ENCODE peak calls at places on chromosome 1, in eight cellular contexts. One of them, this sample, is unnamed.

GRCh38 chr1:193513032-193513431 is 326.6 kb upstream of the B3GALT2 start:
- DNase-seq in NCI-H1417: no peak
- DNase-seq in colonic mucosa: no peak
- DNase-seq in activated T-helper 1 cell treated with anti-CD3 and anti-CD28 coated beads, Interleukin-12 subunit alpha, Interleukin-12 subunit beta, Interleukin-2, Interleukin-4 antibody, amounts not matched to agents 30 ng/mL and 10 ng/mL and 1 ng/mL, durations not matched to agents 14 hours and 24 hours and 36 hours: no peak
- DNase-seq in uterus: no peak
- DNase-seq in psoas muscle: no peak
- DNase-seq in mucosa of descending colon: no peak
- DNase-seq in amniotic stem cell: no peak
- DNase-seq in this sample: no peak

GRCh38 chr1:110674337-110675059 is at the start of gene KCNA3:
- DNase-seq in NCI-H1417: peak
- DNase-seq in colonic mucosa: peak
- DNase-seq in activated T-helper 1 cell treated with anti-CD3 and anti-CD28 coated beads, Interleukin-12 subunit alpha, Interleukin-12 subunit beta, Interleukin-2, Interleukin-4 antibody, amounts not matched to agents 30 ng/mL and 10 ng/mL and 1 ng/mL, durations not matched to agents 14 hours and 24 hours and 36 hours: peak
- DNase-seq in uterus: peak
- DNase-seq in psoas muscle: peak
- DNase-seq in mucosa of descending colon: peak
- DNase-seq in amniotic stem cell: no peak
- DNase-seq in this sample: peak

GRCh38 chr1:164707868-164708331 is 148.9 kb downstream of the PBX1 start:
- DNase-seq in NCI-H1417: no peak
- DNase-seq in colonic mucosa: no peak
- DNase-seq in activated T-helper 1 cell treated with anti-CD3 and anti-CD28 coated beads, Interleukin-12 subunit alpha, Interleukin-12 subunit beta, Interleukin-2, Interleukin-4 antibody, amounts not matched to agents 30 ng/mL and 10 ng/mL and 1 ng/mL, durations not matched to agents 14 hours and 24 hours and 36 hours: no peak
- DNase-seq in uterus: peak
- DNase-seq in psoas muscle: peak
- DNase-seq in mucosa of descending colon: no peak
- DNase-seq in amniotic stem cell: no peak
- DNase-seq in this sample: no peak

GRCh38 chr1:99264201-99265021 is at the start of gene PLPPR4:
- DNase-seq in NCI-H1417: peak
- DNase-seq in colonic mucosa: peak
- DNase-seq in activated T-helper 1 cell treated with anti-CD3 and anti-CD28 coated beads, Interleukin-12 subunit alpha, Interleukin-12 subunit beta, Interleukin-2, Interleukin-4 antibody, amounts not matched to agents 30 ng/mL and 10 ng/mL and 1 ng/mL, durations not matched to agents 14 hours and 24 hours and 36 hours: no peak
- DNase-seq in uterus: peak
- DNase-seq in psoas muscle: peak
- DNase-seq in mucosa of descending colon: peak
- DNase-seq in amniotic stem cell: peak
- DNase-seq in this sample: no peak

GRCh38 chr1:22418852-22419480 is 32.7 kb upstream of the ZBTB40 start:
- DNase-seq in NCI-H1417: peak
- DNase-seq in colonic mucosa: no peak
- DNase-seq in activated T-helper 1 cell treated with anti-CD3 and anti-CD28 coated beads, Interleukin-12 subunit alpha, Interleukin-12 subunit beta, Interleukin-2, Interleukin-4 antibody, amounts not matched to agents 30 ng/mL and 10 ng/mL and 1 ng/mL, durations not matched to agents 14 hours and 24 hours and 36 hours: no peak
- DNase-seq in uterus: no peak
- DNase-seq in psoas muscle: no peak
- DNase-seq in mucosa of descending colon: no peak
- DNase-seq in amniotic stem cell: no peak
- DNase-seq in this sample: no peak

GRCh38 chr1:37755951-37756350 is 9.0 kb downstream of the EPHA10 start:
- DNase-seq in NCI-H1417: no peak
- DNase-seq in colonic mucosa: no peak
- DNase-seq in activated T-helper 1 cell treated with anti-CD3 and anti-CD28 coated beads, Interleukin-12 subunit alpha, Interleukin-12 subunit beta, Interleukin-2, Interleukin-4 antibody, amounts not matched to agents 30 ng/mL and 10 ng/mL and 1 ng/mL, durations not matched to agents 14 hours and 24 hours and 36 hours: no peak
- DNase-seq in uterus: no peak
- DNase-seq in psoas muscle: no peak
- DNase-seq in mucosa of descending colon: no peak
- DNase-seq in amniotic stem cell: no peak
- DNase-seq in this sample: no peak

GRCh38 chr1:168613689-168614655 is 37.6 kb downstream of the XCL1 start:
- DNase-seq in NCI-H1417: peak
- DNase-seq in colonic mucosa: no peak
- DNase-seq in activated T-helper 1 cell treated with anti-CD3 and anti-CD28 coated beads, Interleukin-12 subunit alpha, Interleukin-12 subunit beta, Interleukin-2, Interleukin-4 antibody, amounts not matched to agents 30 ng/mL and 10 ng/mL and 1 ng/mL, durations not matched to agents 14 hours and 24 hours and 36 hours: no peak
- DNase-seq in uterus: peak
- DNase-seq in psoas muscle: peak
- DNase-seq in mucosa of descending colon: no peak
- DNase-seq in amniotic stem cell: no peak
- DNase-seq in this sample: no peak

GRCh38 chr1:234616644-234617043 is 6.7 kb upstream of the IRF2BP2 start:
- DNase-seq in NCI-H1417: no peak
- DNase-seq in colonic mucosa: no peak
- DNase-seq in activated T-helper 1 cell treated with anti-CD3 and anti-CD28 coated beads, Interleukin-12 subunit alpha, Interleukin-12 subunit beta, Interleukin-2, Interleukin-4 antibody, amounts not matched to agents 30 ng/mL and 10 ng/mL and 1 ng/mL, durations not matched to agents 14 hours and 24 hours and 36 hours: no peak
- DNase-seq in uterus: no peak
- DNase-seq in psoas muscle: no peak
- DNase-seq in mucosa of descending colon: no peak
- DNase-seq in amniotic stem cell: no peak
- DNase-seq in this sample: no peak

GRCh38 chr1:202624781-202625108 is 85.5 kb downstream of the SYT2 start:
- DNase-seq in NCI-H1417: no peak
- DNase-seq in colonic mucosa: no peak
- DNase-seq in activated T-helper 1 cell treated with anti-CD3 and anti-CD28 coated beads, Interleukin-12 subunit alpha, Interleukin-12 subunit beta, Interleukin-2, Interleukin-4 antibody, amounts not matched to agents 30 ng/mL and 10 ng/mL and 1 ng/mL, durations not matched to agents 14 hours and 24 hours and 36 hours: no peak
- DNase-seq in uterus: no peak
- DNase-seq in psoas muscle: peak
- DNase-seq in mucosa of descending colon: no peak
- DNase-seq in amniotic stem cell: no peak
- DNase-seq in this sample: no peak

GRCh38 chr1:46804027-46804889 is 5.4 kb downstream of the CYP4B1 start:
- DNase-seq in NCI-H1417: no peak
- DNase-seq in colonic mucosa: no peak
- DNase-seq in activated T-helper 1 cell treated with anti-CD3 and anti-CD28 coated beads, Interleukin-12 subunit alpha, Interleukin-12 subunit beta, Interleukin-2, Interleukin-4 antibody, amounts not matched to agents 30 ng/mL and 10 ng/mL and 1 ng/mL, durations not matched to agents 14 hours and 24 hours and 36 hours: no peak
- DNase-seq in uterus: no peak
- DNase-seq in psoas muscle: peak
- DNase-seq in mucosa of descending colon: no peak
- DNase-seq in amniotic stem cell: no peak
- DNase-seq in this sample: no peak

GRCh38 chr1:201895913-201896807 is 7.5 kb downstream of the SHISA4 start:
- DNase-seq in NCI-H1417: peak
- DNase-seq in colonic mucosa: peak
- DNase-seq in activated T-helper 1 cell treated with anti-CD3 and anti-CD28 coated beads, Interleukin-12 subunit alpha, Interleukin-12 subunit beta, Interleukin-2, Interleukin-4 antibody, amounts not matched to agents 30 ng/mL and 10 ng/mL and 1 ng/mL, durations not matched to agents 14 hours and 24 hours and 36 hours: peak
- DNase-seq in uterus: peak
- DNase-seq in psoas muscle: peak
- DNase-seq in mucosa of descending colon: peak
- DNase-seq in amniotic stem cell: peak
- DNase-seq in this sample: peak

GRCh38 chr1:22364764-22365163 is 86.9 kb upstream of the ZBTB40 start:
- DNase-seq in NCI-H1417: no peak
- DNase-seq in colonic mucosa: no peak
- DNase-seq in activated T-helper 1 cell treated with anti-CD3 and anti-CD28 coated beads, Interleukin-12 subunit alpha, Interleukin-12 subunit beta, Interleukin-2, Interleukin-4 antibody, amounts not matched to agents 30 ng/mL and 10 ng/mL and 1 ng/mL, durations not matched to agents 14 hours and 24 hours and 36 hours: no peak
- DNase-seq in uterus: no peak
- DNase-seq in psoas muscle: no peak
- DNase-seq in mucosa of descending colon: no peak
- DNase-seq in amniotic stem cell: no peak
- DNase-seq in this sample: no peak

GRCh38 chr1:33908344-33908956 is 44.6 kb downstream of the HMGB4 start:
- DNase-seq in NCI-H1417: no peak
- DNase-seq in colonic mucosa: no peak
- DNase-seq in activated T-helper 1 cell treated with anti-CD3 and anti-CD28 coated beads, Interleukin-12 subunit alpha, Interleukin-12 subunit beta, Interleukin-2, Interleukin-4 antibody, amounts not matched to agents 30 ng/mL and 10 ng/mL and 1 ng/mL, durations not matched to agents 14 hours and 24 hours and 36 hours: no peak
- DNase-seq in uterus: no peak
- DNase-seq in psoas muscle: no peak
- DNase-seq in mucosa of descending colon: no peak
- DNase-seq in amniotic stem cell: no peak
- DNase-seq in this sample: no peak

GRCh38 chr1:27605796-27606707 is 2.1 kb upstream of the AHDC1 start:
- DNase-seq in NCI-H1417: peak
- DNase-seq in colonic mucosa: peak
- DNase-seq in activated T-helper 1 cell treated with anti-CD3 and anti-CD28 coated beads, Interleukin-12 subunit alpha, Interleukin-12 subunit beta, Interleukin-2, Interleukin-4 antibody, amounts not matched to agents 30 ng/mL and 10 ng/mL and 1 ng/mL, durations not matched to agents 14 hours and 24 hours and 36 hours: peak
- DNase-seq in uterus: peak
- DNase-seq in psoas muscle: no peak
- DNase-seq in mucosa of descending colon: no peak
- DNase-seq in amniotic stem cell: no peak
- DNase-seq in this sample: peak

GRCh38 chr1:169013821-169014220 is 92.7 kb upstream of the ATP1B1 start:
- DNase-seq in NCI-H1417: no peak
- DNase-seq in colonic mucosa: no peak
- DNase-seq in activated T-helper 1 cell treated with anti-CD3 and anti-CD28 coated beads, Interleukin-12 subunit alpha, Interleukin-12 subunit beta, Interleukin-2, Interleukin-4 antibody, amounts not matched to agents 30 ng/mL and 10 ng/mL and 1 ng/mL, durations not matched to agents 14 hours and 24 hours and 36 hours: no peak
- DNase-seq in uterus: no peak
- DNase-seq in psoas muscle: no peak
- DNase-seq in mucosa of descending colon: no peak
- DNase-seq in amniotic stem cell: no peak
- DNase-seq in this sample: no peak

GRCh38 chr1:2127181-2128145 is 67.1 kb downstream of the FAAP20 start:
- DNase-seq in NCI-H1417: no peak
- DNase-seq in colonic mucosa: no peak
- DNase-seq in activated T-helper 1 cell treated with anti-CD3 and anti-CD28 coated beads, Interleukin-12 subunit alpha, Interleukin-12 subunit beta, Interleukin-2, Interleukin-4 antibody, amounts not matched to agents 30 ng/mL and 10 ng/mL and 1 ng/mL, durations not matched to agents 14 hours and 24 hours and 36 hours: no peak
- DNase-seq in uterus: no peak
- DNase-seq in psoas muscle: peak
- DNase-seq in mucosa of descending colon: peak
- DNase-seq in amniotic stem cell: no peak
- DNase-seq in this sample: no peak

GRCh38 chr1:87733421-87733820 is 404.7 kb downstream of the LMO4 start:
- DNase-seq in NCI-H1417: no peak
- DNase-seq in colonic mucosa: no peak
- DNase-seq in activated T-helper 1 cell treated with anti-CD3 and anti-CD28 coated beads, Interleukin-12 subunit alpha, Interleukin-12 subunit beta, Interleukin-2, Interleukin-4 antibody, amounts not matched to agents 30 ng/mL and 10 ng/mL and 1 ng/mL, durations not matched to agents 14 hours and 24 hours and 36 hours: no peak
- DNase-seq in uterus: no peak
- DNase-seq in psoas muscle: no peak
- DNase-seq in mucosa of descending colon: no peak
- DNase-seq in amniotic stem cell: no peak
- DNase-seq in this sample: no peak

GRCh38 chr1:29033829-29034466 is 89.8 kb downstream of the TMEM200B start:
- DNase-seq in NCI-H1417: peak
- DNase-seq in colonic mucosa: no peak
- DNase-seq in activated T-helper 1 cell treated with anti-CD3 and anti-CD28 coated beads, Interleukin-12 subunit alpha, Interleukin-12 subunit beta, Interleukin-2, Interleukin-4 antibody, amounts not matched to agents 30 ng/mL and 10 ng/mL and 1 ng/mL, durations not matched to agents 14 hours and 24 hours and 36 hours: no peak
- DNase-seq in uterus: no peak
- DNase-seq in psoas muscle: no peak
- DNase-seq in mucosa of descending colon: no peak
- DNase-seq in amniotic stem cell: peak
- DNase-seq in this sample: no peak

GRCh38 chr1:8439015-8439702 is 121.2 kb downstream of the SLC45A1 start:
- DNase-seq in NCI-H1417: peak
- DNase-seq in colonic mucosa: peak
- DNase-seq in activated T-helper 1 cell treated with anti-CD3 and anti-CD28 coated beads, Interleukin-12 subunit alpha, Interleukin-12 subunit beta, Interleukin-2, Interleukin-4 antibody, amounts not matched to agents 30 ng/mL and 10 ng/mL and 1 ng/mL, durations not matched to agents 14 hours and 24 hours and 36 hours: no peak
- DNase-seq in uterus: peak
- DNase-seq in psoas muscle: peak
- DNase-seq in mucosa of descending colon: peak
- DNase-seq in amniotic stem cell: peak
- DNase-seq in this sample: no peak

GRCh38 chr1:16267690-16268180 is 30.8 kb upstream of the CPLANE2 start:
- DNase-seq in NCI-H1417: no peak
- DNase-seq in colonic mucosa: no peak
- DNase-seq in activated T-helper 1 cell treated with anti-CD3 and anti-CD28 coated beads, Interleukin-12 subunit alpha, Interleukin-12 subunit beta, Interleukin-2, Interleukin-4 antibody, amounts not matched to agents 30 ng/mL and 10 ng/mL and 1 ng/mL, durations not matched to agents 14 hours and 24 hours and 36 hours: no peak
- DNase-seq in uterus: no peak
- DNase-seq in psoas muscle: no peak
- DNase-seq in mucosa of descending colon: no peak
- DNase-seq in amniotic stem cell: no peak
- DNase-seq in this sample: no peak

GRCh38 chr1:85862456-85862855 is 154.2 kb upstream of the ZNHIT6 start:
- DNase-seq in NCI-H1417: no peak
- DNase-seq in colonic mucosa: no peak
- DNase-seq in activated T-helper 1 cell treated with anti-CD3 and anti-CD28 coated beads, Interleukin-12 subunit alpha, Interleukin-12 subunit beta, Interleukin-2, Interleukin-4 antibody, amounts not matched to agents 30 ng/mL and 10 ng/mL and 1 ng/mL, durations not matched to agents 14 hours and 24 hours and 36 hours: no peak
- DNase-seq in uterus: no peak
- DNase-seq in psoas muscle: no peak
- DNase-seq in mucosa of descending colon: no peak
- DNase-seq in amniotic stem cell: no peak
- DNase-seq in this sample: no peak

GRCh38 chr1:234400773-234401172 is 27.5 kb downstream of the COA6 start:
- DNase-seq in NCI-H1417: no peak
- DNase-seq in colonic mucosa: no peak
- DNase-seq in activated T-helper 1 cell treated with anti-CD3 and anti-CD28 coated beads, Interleukin-12 subunit alpha, Interleukin-12 subunit beta, Interleukin-2, Interleukin-4 antibody, amounts not matched to agents 30 ng/mL and 10 ng/mL and 1 ng/mL, durations not matched to agents 14 hours and 24 hours and 36 hours: no peak
- DNase-seq in uterus: no peak
- DNase-seq in psoas muscle: no peak
- DNase-seq in mucosa of descending colon: no peak
- DNase-seq in amniotic stem cell: no peak
- DNase-seq in this sample: no peak

GRCh38 chr1:219746141-219746540 is 133.2 kb upstream of the ZC3H11B start:
- DNase-seq in NCI-H1417: no peak
- DNase-seq in colonic mucosa: no peak
- DNase-seq in activated T-helper 1 cell treated with anti-CD3 and anti-CD28 coated beads, Interleukin-12 subunit alpha, Interleukin-12 subunit beta, Interleukin-2, Interleukin-4 antibody, amounts not matched to agents 30 ng/mL and 10 ng/mL and 1 ng/mL, durations not matched to agents 14 hours and 24 hours and 36 hours: no peak
- DNase-seq in uterus: no peak
- DNase-seq in psoas muscle: no peak
- DNase-seq in mucosa of descending colon: no peak
- DNase-seq in amniotic stem cell: no peak
- DNase-seq in this sample: no peak

GRCh38 chr1:206555473-206555935 is 48.2 kb downstream of the RASSF5 start:
- DNase-seq in NCI-H1417: no peak
- DNase-seq in colonic mucosa: no peak
- DNase-seq in activated T-helper 1 cell treated with anti-CD3 and anti-CD28 coated beads, Interleukin-12 subunit alpha, Interleukin-12 subunit beta, Interleukin-2, Interleukin-4 antibody, amounts not matched to agents 30 ng/mL and 10 ng/mL and 1 ng/mL, durations not matched to agents 14 hours and 24 hours and 36 hours: no peak
- DNase-seq in uterus: peak
- DNase-seq in psoas muscle: no peak
- DNase-seq in mucosa of descending colon: peak
- DNase-seq in amniotic stem cell: no peak
- DNase-seq in this sample: no peak

This sample was measured in CD8-positive, alpha-beta T cell.